ENCODE peak calls at places on chromosomes 2 and 18, in five cellular contexts. N is BE2C; P is uterus; M is bronchial epithelial cell; Y is CD4-positive, alpha-beta T cell. C is an unnamed sample.

GRCh38 chr2:43467889-43468288 is 127.9 kb downstream of the THADA start:
- DNase-seq in P (no peak), M (peak), Y (no peak), N (no peak), C (no peak)

GRCh38 chr2:211434773-211435172 is 878.4 kb downstream of the CPS1 start:
- DNase-seq in N (no peak), Y (no peak), P (no peak), M (peak), C (no peak)

GRCh38 chr2:127662937-127663565 is 12.3 kb downstream of the LIMS2 start:
- DNase-seq in P (peak), M (no peak), Y (no peak), N (no peak), C (no peak)

GRCh38 chr2:86807462-86808275 is 17.0 kb upstream of the CD8A start:
- DNase-seq in P (no peak), Y (no peak), M (peak), N (peak), C (no peak)

GRCh38 chr2:57868619-57869139 is 177.9 kb upstream of the VRK2 start:
- DNase-seq in Y (no peak), N (no peak), M (peak), P (no peak), C (no peak)

GRCh38 chr2:170966648-170967396 is 37.8 kb downstream of the GORASP2 start:
- DNase-seq in Y (no peak), M (no peak), N (peak), P (no peak), C (no peak)

GRCh38 chr2:235580401-235581157 is 86.7 kb downstream of the AGAP1 start:
- DNase-seq in P (no peak), M (no peak), N (no peak), Y (no peak), C (no peak)

GRCh38 chr18:3380384-3380961 is 69.5 kb upstream of the TGIF1 start:
- DNase-seq in P (no peak), Y (no peak), N (no peak), M (peak), C (no peak)

GRCh38 chr2:120499784-120500495 is 154.0 kb downstream of the INHBB start:
- DNase-seq in P (no peak), M (peak), N (no peak), Y (no peak), C (no peak)

GRCh38 chr2:57804971-57805370 is 241.6 kb upstream of the VRK2 start:
- DNase-seq in M (peak), P (no peak), N (no peak), Y (no peak), C (no peak)

GRCh38 chr2:127707890-127708648 is 6.8 kb downstream of the SFT2D3 start:
- DNase-seq in N (no peak), M (peak), Y (no peak), P (no peak), C (no peak)

GRCh38 chr18:43605224-43605623 is 327.9 kb upstream of the SYT4 start:
- DNase-seq in M (no peak), P (no peak), Y (no peak), N (no peak), C (no peak)

GRCh38 chr18:47397671-47398319 is 146.3 kb upstream of the SKOR2 start:
- DNase-seq in P (no peak), N (no peak), M (no peak), Y (no peak), C (no peak)

GRCh38 chr2:157355618-157356017 is 30.0 kb upstream of the ERMN start:
- DNase-seq in N (no peak), M (peak), P (no peak), Y (no peak), C (no peak)

GRCh38 chr18:55861266-55861665 is 273.3 kb upstream of the TCF4 start:
- DNase-seq in M (peak), P (no peak), N (peak), Y (no peak), C (no peak)

GRCh38 chr2:191066281-191067233 is 52.6 kb upstream of the STAT1 start:
- DNase-seq in N (no peak), P (no peak), Y (no peak), M (no peak), C (no peak)

GRCh38 chr2:177972123-177972522 is 100.5 kb downstream of the PDE11A start:
- DNase-seq in M (no peak), N (no peak), Y (no peak), P (no peak), C (no peak)

GRCh38 chr2:161134547-161135518 is 25.4 kb upstream of the TANK start:
- DNase-seq in Y (no peak), P (no peak), M (peak), N (no peak), C (peak)

GRCh38 chr2:134623796-134624195 is 95.0 kb downstream of the TMEM163 start:
- DNase-seq in N (no peak), P (no peak), M (no peak), Y (no peak), C (no peak)

GRCh38 chr2:173493874-173494273 is 139.2 kb downstream of the CDCA7 start:
- DNase-seq in M (no peak), Y (no peak), P (no peak), N (no peak), C (no peak)
- TF ChIP-seq CTCF in M (peak), Y (no peak), P (no peak), N (no peak), C (no peak)

GRCh38 chr2:198930170-198930569 is 527.6 kb downstream of the SATB2 start:
- DNase-seq in N (no peak), Y (no peak), M (no peak), P (no peak), C (no peak)
- TF ChIP-seq CTCF in N (peak), Y (no peak), M (no peak), P (no peak), C (no peak)

GRCh38 chr2:111186933-111187332 is 66.2 kb downstream of the BCL2L11 start:
- DNase-seq in N (no peak), Y (no peak), M (no peak), P (no peak), C (no peak)
- TF ChIP-seq CTCF in N (no peak), Y (no peak), M (no peak), P (no peak), C (no peak)

DNA sequence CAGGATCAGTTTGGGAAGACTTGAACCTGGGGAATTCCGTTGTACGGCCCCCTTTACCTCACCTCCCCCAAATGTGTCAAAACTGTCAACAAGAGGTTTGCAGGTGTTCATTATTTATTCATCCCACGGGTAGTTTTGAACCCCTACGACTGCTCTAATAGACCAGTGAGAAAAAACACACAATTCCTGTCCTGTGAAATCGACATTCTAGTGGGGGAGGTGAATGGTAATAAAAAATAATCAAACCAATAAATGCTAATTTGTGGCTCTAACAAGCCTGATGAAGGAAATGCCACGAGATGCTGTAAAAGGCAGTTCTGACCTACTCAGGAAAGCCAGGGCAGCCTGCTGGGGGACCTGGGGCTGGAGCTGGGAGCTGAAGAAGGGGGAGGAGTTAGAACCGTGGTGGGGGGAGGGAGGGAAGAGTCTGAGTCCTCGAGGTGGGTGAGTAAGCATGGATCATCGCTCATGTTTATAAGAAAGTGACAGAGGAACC is 463 bp upstream of the DNAJB2 start:
- DNase-seq in M (no peak), N (no peak), P (no peak), Y (no peak), C (no peak)
- TF ChIP-seq CTCF in M (no peak), N (no peak), P (peak), Y (no peak), C (no peak)

DNA sequence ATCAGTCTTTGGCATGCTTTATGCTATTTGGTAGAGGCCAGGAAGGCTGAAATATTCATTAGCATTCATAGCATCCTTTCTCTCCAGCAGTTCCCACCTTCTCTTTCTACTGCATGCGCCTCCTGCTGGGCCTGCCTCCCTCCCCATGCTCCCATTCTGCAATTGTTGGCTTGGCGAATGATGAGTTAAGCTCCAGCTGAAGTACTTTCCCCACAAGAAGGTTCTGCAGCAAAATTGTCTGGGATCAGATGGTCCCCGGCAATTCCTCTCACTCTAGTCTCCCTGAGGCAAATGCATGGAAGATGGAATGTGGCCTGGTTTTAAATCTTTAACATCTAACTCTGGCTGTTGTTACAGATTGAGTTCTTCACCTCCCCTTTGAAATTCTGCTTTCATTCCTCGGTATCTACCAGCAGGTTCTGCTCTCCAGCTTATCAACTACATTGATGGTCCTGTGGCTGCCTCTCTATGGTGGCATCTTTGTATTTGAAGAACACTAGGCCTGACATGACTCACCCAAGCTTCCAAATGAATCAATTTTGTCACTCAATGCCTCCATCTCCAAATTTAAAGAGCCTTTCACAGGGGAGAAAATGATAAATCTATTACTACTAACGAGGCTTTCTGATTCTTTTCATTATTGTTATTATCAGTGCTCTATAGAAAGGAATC is 55.9 kb downstream of the KCTD18 start:
- DNase-seq in P (no peak), M (no peak), N (no peak), Y (no peak), C (no peak)
- TF ChIP-seq CTCF in P (no peak), M (no peak), N (peak), Y (no peak), C (no peak)

DNA sequence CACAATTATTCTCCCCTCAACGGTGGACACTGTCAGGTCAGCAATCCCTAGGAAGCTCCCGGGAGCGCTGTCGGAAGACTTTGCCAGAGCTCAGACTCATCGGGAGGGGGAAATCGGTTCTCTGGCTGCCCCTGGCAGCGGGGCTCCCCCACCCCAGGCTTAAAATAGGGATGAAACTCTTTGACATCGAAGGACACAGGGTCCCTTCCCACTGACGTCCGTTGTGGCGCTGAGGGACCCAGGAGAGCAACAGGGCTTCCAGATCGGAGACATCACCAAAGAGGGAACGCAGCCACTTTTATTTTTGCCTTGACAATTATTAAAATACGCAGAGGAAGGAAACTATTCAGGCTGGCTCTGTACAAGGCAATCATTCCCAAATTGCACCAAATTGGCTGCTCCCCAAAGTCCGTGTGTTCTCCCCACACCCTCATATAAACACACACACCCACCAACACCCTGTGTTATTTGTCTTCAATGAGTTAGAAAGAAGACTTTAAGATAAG is 249.0 kb downstream of the CDH20 start:
- DNase-seq in M (no peak), Y (no peak), N (no peak), P (no peak), C (no peak)
- TF ChIP-seq CTCF in M (no peak), Y (peak), N (no peak), P (no peak), C (peak)

GRCh38 chr2:84954329-84954728 is 16.6 kb upstream of the KCMF1 start:
- DNase-seq in M (no peak), Y (no peak), P (no peak), N (no peak), C (no peak)
- TF ChIP-seq CTCF in M (no peak), Y (no peak), P (no peak), N (no peak), C (no peak)

DNA sequence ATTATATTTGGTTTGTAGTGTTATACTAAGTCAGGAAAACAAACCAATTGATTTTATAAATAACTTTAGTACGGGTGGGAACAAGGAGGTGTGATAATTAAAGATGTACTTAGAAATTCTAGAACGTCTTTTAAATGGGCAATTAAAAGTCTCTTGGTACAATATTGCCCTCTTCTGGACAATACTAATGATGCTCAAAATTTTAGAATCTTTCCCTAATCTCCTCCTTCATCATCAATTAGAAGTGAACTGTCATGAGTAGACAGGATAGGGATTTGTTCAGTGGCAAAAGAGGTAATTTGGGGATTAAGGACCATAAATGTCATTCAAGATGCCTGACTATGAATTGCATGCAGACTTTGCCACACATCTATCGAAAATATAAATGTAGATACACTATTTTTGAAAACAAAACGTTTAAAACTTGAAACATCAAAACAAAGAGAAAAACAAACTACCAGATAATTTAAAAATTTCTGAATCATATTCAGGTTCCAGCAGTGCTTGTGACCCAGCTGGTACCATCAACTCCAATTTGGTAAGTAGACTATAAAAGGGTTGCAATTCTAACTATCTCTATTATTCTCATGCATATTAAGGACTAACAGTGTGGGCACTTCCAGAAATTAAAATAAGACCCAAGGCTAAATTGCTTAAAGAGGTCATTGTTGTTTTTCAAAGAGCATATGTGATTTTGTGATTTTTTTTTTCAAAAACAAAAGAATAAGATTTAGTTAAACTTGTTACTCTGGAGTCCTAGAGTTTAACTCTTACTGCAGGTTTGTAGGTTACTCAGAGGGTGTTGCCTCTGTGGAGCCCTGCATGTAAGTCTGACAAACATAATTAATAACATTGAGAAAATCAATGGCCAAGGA is 123.5 kb downstream of the LAMA3 start:
- DNase-seq in N (no peak), Y (no peak), P (no peak), M (peak), C (no peak)
- TF ChIP-seq CTCF in N (peak), Y (peak), P (peak), M (peak), C (peak)

GRCh38 chr2:24339856-24340262 is 20.5 kb downstream of the ITSN2 start:
- DNase-seq in M (no peak), P (no peak), Y (no peak), N (no peak), C (no peak)

GRCh38 chr2:24334245-24334633 is 26.1 kb downstream of the ITSN2 start:
- DNase-seq in M (no peak), N (no peak), P (no peak), Y (no peak), C (no peak)

GRCh38 chr2:24333019-24333540 is 27.3 kb downstream of the ITSN2 start:
- DNase-seq in P (no peak), M (no peak), N (no peak), Y (no peak), C (no peak)

GRCh38 chr2:24342110-24342910 is 18.0 kb downstream of the ITSN2 start:
- DNase-seq in P (no peak), Y (no peak), M (no peak), N (no peak), C (no peak)

GRCh38 chr2:24337958-24338357 is 22.4 kb downstream of the ITSN2 start:
- DNase-seq in P (no peak), M (no peak), N (no peak), Y (no peak), C (no peak)
- TF ChIP-seq CTCF in P (no peak), M (no peak), N (no peak), Y (no peak), C (no peak)